ENCODE peak calls at places on chromosomes 12 and 14, in five cellular contexts. U is suprapubic skin; C is mesenchymal stem cell; E is A549; W is CD8-positive, alpha-beta memory T cell. P is an unnamed sample.
A peak's percentile ranks its signal among the peaks of the same experiment; 100 is the strongest.

GRCh38 chr12:50062733-50063452 is 5.5 kb downstream of the ASIC1 start:
- DNase-seq in U (no peak), C (no peak), E (no peak), W (no peak), P (no peak)

GRCh38 chr12:91515944-91516739 is 333.5 kb upstream of the DCN start:
- DNase-seq in U (no peak), C (no peak), E (no peak), W (no peak), P (no peak)

GRCh38 chr14:23089498-23090253 is 5.3 kb downstream of the ACIN1 start:
- DNase-seq in U (no peak), C (no peak), E (no peak), W (no peak), P (no peak)

GRCh38 chr12:2170376-2170775 is 117.6 kb downstream of the CACNA1C start:
- DNase-seq in U (no peak), C (peak; percentile 33), E (no peak), W (no peak), P (no peak)

GRCh38 chr12:3362751-3363150 is 128.3 kb upstream of the PRMT8 start:
- DNase-seq in U (no peak), C (no peak), E (peak; percentile 4), W (no peak), P (no peak)

GRCh38 chr14:55126932-55127490 is 2.0 kb upstream of the LGALS3 start:
- DNase-seq in U (no peak), C (no peak), E (no peak), W (no peak), P (no peak)

GRCh38 chr14:78399316-78399889 is 229.2 kb downstream of the NRXN3 start:
- DNase-seq in U (no peak), C (no peak), E (no peak), W (no peak), P (no peak)

GRCh38 chr12:40325349-40325960 is 100.7 kb downstream of the LRRK2 start:
- DNase-seq in U (no peak), C (peak; percentile 14), E (peak; percentile 75), W (no peak), P (no peak)

GRCh38 chr14:54722791-54723432 is 156.0 kb downstream of the SAMD4A start:
- DNase-seq in U (no peak), C (no peak), E (peak; percentile 59), W (no peak), P (no peak)

GRCh38 chr14:96173646-96174475 is 30.8 kb upstream of the BDKRB2 start:
- DNase-seq in U (peak; percentile 59), C (no peak), E (no peak), W (no peak), P (no peak)

GRCh38 chr14:84493779-84494178 is 1036.2 kb upstream of the FLRT2 start:
- DNase-seq in U (no peak), C (peak; percentile 11), E (no peak), W (no peak), P (no peak)

GRCh38 chr12:57477710-57478681 is 1.7 kb downstream of the ARHGAP9 start:
- DNase-seq in U (no peak), C (no peak), E (no peak), W (peak; percentile 73), P (no peak)

GRCh38 chr12:67649165-67650126 is 901 bp downstream of the DYRK2 start:
- DNase-seq in U (peak; percentile 74), C (no peak), E (no peak), W (peak; percentile 60), P (peak; percentile 83)

GRCh38 chr14:50062438-50063039 is 53.8 kb downstream of the VCPKMT start:
- DNase-seq in U (no peak), C (peak; percentile 85), E (peak; percentile 63), W (peak; percentile 78), P (no peak)

GRCh38 chr12:15729097-15729496 is 60.1 kb downstream of the EPS8 start:
- DNase-seq in U (no peak), C (no peak), E (no peak), W (no peak), P (no peak)

GRCh38 chr12:95898081-95898480 is 39.3 kb downstream of the SNRPF start:
- DNase-seq in U (no peak), C (no peak), E (no peak), W (no peak), P (no peak)

GRCh38 chr14:69316449-69317391 is 56.8 kb downstream of the GALNT16 start:
- DNase-seq in U (peak; percentile 77), C (peak; percentile 97), E (peak; percentile 85), W (no peak), P (peak; percentile 15)

GRCh38 chr14:45177081-45177480 is 41.4 kb downstream of the FANCM start:
- DNase-seq in U (no peak), C (peak; percentile 24), E (no peak), W (no peak), P (no peak)

GRCh38 chr12:89999699-90000505 is 291.3 kb upstream of the ATP2B1 start:
- DNase-seq in U (no peak), C (peak; percentile 18), E (no peak), W (no peak), P (no peak)

GRCh38 chr12:107514887-107515445 is 170.6 kb upstream of the PWP1 start:
- DNase-seq in U (no peak), C (peak; percentile 22), E (peak; percentile 72), W (no peak), P (no peak)

GRCh38 chr12:106582661-106583577 is at the start of gene RFX4:
- DNase-seq in U (no peak), C (peak; percentile 5), E (no peak), W (no peak), P (no peak)

GRCh38 chr12:2682301-2683282 is 112.2 kb upstream of the FKBP4 start:
- DNase-seq in U (no peak), C (peak; percentile 62), E (peak; percentile 68), W (peak; percentile 58), P (no peak)

GRCh38 chr12:122051231-122051876 is 27.2 kb upstream of the MLXIP start:
- DNase-seq in U (no peak), C (peak; percentile 38), E (no peak), W (no peak), P (no peak)

GRCh38 chr14:89755816-89756215 is 198.7 kb downstream of the EFCAB11 start:
- DNase-seq in U (no peak), C (no peak), E (no peak), W (no peak), P (no peak)

GRCh38 chr12:81963026-81963425 is 203.9 kb upstream of the PPFIA2 start:
- DNase-seq in U (no peak), C (no peak), E (no peak), W (no peak), P (no peak)

GRCh38 chr14:105179191-105179590 is 1.9 kb downstream of the NUDT14 start:
- DNase-seq in U (no peak), C (no peak), E (no peak), W (no peak), P (no peak)

GRCh38 chr12:77947326-77947725 is 116.6 kb downstream of the NAV3 start:
- DNase-seq in U (no peak), C (peak; percentile 56), E (peak; percentile 22), W (no peak), P (no peak)

GRCh38 chr12:77953515-77953914 is 122.8 kb downstream of the NAV3 start:
- DNase-seq in U (no peak), C (no peak), E (no peak), W (no peak), P (no peak)

GRCh38 chr12:77946541-77947021 is 115.9 kb downstream of the NAV3 start:
- DNase-seq in U (no peak), C (no peak), E (no peak), W (no peak), P (no peak)

GRCh38 chr12:77943466-77943865 is 112.8 kb downstream of the NAV3 start:
- DNase-seq in U (no peak), C (peak; percentile 71), E (peak; percentile 73), W (no peak), P (no peak)

DNA sequence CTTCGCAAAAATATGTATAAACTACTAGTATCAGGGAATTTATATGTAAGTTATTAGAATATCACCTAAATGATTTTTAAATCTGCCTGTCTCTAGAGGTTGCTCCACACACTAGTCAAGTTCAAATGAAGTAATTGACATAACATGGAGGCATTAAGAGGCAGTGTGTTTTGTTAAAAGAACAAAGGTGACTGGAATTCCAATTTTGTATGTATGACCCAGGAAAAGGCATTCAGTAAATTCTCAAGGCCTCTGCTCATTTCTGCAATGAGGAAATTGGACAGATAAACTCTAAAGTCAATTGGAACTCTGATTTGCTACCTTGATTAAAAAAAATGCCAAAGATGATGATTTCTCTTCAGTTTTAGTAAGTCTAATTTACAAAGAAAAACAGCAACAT is 117.1 kb downstream of the NAV3 start:
- DNase-seq in U (no peak), C (no peak), E (no peak), W (no peak), P (no peak)
- H3K9me3 ChIP-seq in U (no peaks in the 10 kb centered on the region), C (peaks cover 4% of the 10 kb centered on the region), E (no peaks in the 10 kb centered on the region), W (no peaks in the 10 kb centered on the region), P (no peaks in the 10 kb centered on the region)

DNA sequence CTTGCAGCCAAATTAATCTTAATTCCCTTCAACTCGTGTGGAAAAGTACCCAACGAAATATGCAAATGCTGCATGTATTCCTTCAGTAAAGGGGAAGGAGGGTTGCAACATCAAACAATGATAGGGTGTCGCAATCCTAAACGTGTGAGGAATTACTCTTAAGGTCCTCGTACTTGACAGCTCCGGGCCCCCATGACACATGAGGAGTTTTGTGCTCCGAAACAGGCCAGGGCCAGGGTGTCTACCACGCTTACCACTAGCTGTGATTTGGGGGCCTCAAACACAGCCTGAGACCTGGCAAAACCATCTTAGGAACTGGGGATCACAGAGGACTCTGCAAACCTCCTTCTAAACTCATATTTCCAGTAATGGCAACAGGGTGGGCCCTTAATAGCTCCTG is 20.4 kb downstream of the FOS start:
- DNase-seq in U (peak; percentile 88), C (peak; percentile 68), E (no peak), W (no peak), P (no peak)
- H3K4me1 ChIP-seq in U (peaks cover 71% of the 10 kb centered on the region), C (peaks cover 7% of the 10 kb centered on the region), E (peaks cover 34% of the 10 kb centered on the region), W (peaks cover 18% of the 10 kb centered on the region), P (peaks cover 6% of the 10 kb centered on the region)

GRCh38 chr14:27148143-27148542 is 550.3 kb upstream of the NOVA1 start:
- DNase-seq in U (no peak), C (no peak), E (no peak), W (no peak), P (no peak)
- H3K9me3 ChIP-seq in U (peaks cover 11% of the 10 kb centered on the region), C (peaks cover 11% of the 10 kb centered on the region), E (no peaks in the 10 kb centered on the region), W (no peaks in the 10 kb centered on the region), P (no peaks in the 10 kb centered on the region)

GRCh38 chr12:129538137-129538536 is 365.7 kb downstream of the TMEM132D start:
- DNase-seq in U (no peak), C (no peak), E (no peak), W (no peak), P (no peak)

GRCh38 chr12:129535351-129535750 is 368.5 kb downstream of the TMEM132D start:
- DNase-seq in U (no peak), C (no peak), E (no peak), W (no peak), P (no peak)

GRCh38 chr12:129540954-129541353 is 362.9 kb downstream of the TMEM132D start:
- DNase-seq in U (no peak), C (no peak), E (no peak), W (no peak), P (no peak)

GRCh38 chr12:129544716-129545115 is 359.1 kb downstream of the TMEM132D start:
- DNase-seq in U (no peak), C (no peak), E (no peak), W (no peak), P (no peak)

DNA sequence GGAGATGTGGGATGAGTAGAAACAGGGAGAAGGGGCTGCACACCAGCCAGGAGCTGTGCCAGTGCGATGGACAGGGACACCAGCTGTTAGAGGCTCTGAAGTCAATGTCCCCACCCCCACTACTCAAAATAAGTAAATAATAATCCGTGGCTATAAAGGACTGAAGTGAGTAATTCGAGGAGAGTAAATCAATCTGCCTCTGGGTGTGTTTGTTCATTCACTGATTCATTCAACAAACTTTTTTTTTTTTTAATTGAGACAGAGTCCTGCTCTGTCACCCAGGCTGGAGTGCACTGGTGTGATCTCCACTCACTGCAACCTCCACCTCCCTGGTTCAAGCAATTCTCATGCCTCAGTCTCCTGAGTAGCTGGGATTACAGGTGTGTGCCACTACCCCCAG is 363.6 kb downstream of the TMEM132D start:
- DNase-seq in U (no peak), C (no peak), E (no peak), W (no peak), P (no peak)
- H3K4me1 ChIP-seq in U (no peaks in the 10 kb centered on the region), C (peaks cover 2% of the 10 kb centered on the region), E (no peaks in the 10 kb centered on the region), W (no peaks in the 10 kb centered on the region), P (no peaks in the 10 kb centered on the region)

P was measured in pancreas.